ENCODE peak calls at places on chromosomes 11 and 22, in four cellular contexts. One of them, this sample, is unnamed.

GRCh38 chr11:116641561-116642045 is 131.2 kb downstream of the BUD13 start:
- DNase-seq in cardiac muscle cell: peak; percentile 37
- DNase-seq in transverse colon: peak; percentile 41
- DNase-seq in HFF-Myc: no peak
- DNase-seq in this sample: no peak

GRCh38 chr22:19644314-19645223 is 69.7 kb upstream of the SEPTIN5 start:
- DNase-seq in cardiac muscle cell: no peak
- DNase-seq in transverse colon: no peak
- DNase-seq in HFF-Myc: no peak
- DNase-seq in this sample: no peak

GRCh38 chr11:68890490-68891231 is 13.0 kb downstream of the MRPL21 start:
- DNase-seq in cardiac muscle cell: peak; percentile 80
- DNase-seq in transverse colon: peak; percentile 28
- DNase-seq in HFF-Myc: peak; percentile 81
- DNase-seq in this sample: peak; percentile 33

GRCh38 chr11:115477410-115477809 is 26.8 kb downstream of the CADM1 start:
- DNase-seq in cardiac muscle cell: no peak
- DNase-seq in transverse colon: no peak
- DNase-seq in HFF-Myc: no peak
- DNase-seq in this sample: no peak

GRCh38 chr11:72250661-72251465 is 6.9 kb upstream of the PHOX2A start:
- DNase-seq in cardiac muscle cell: no peak
- DNase-seq in transverse colon: no peak
- DNase-seq in HFF-Myc: no peak
- DNase-seq in this sample: no peak

GRCh38 chr11:73875840-73876239 is 806 bp downstream of the COA4 start:
- DNase-seq in cardiac muscle cell: no peak
- DNase-seq in transverse colon: no peak
- DNase-seq in HFF-Myc: no peak
- DNase-seq in this sample: no peak

GRCh38 chr22:32926600-32926999 is 125.1 kb downstream of the TIMP3 start:
- DNase-seq in cardiac muscle cell: peak; percentile 58
- DNase-seq in transverse colon: no peak
- DNase-seq in HFF-Myc: peak; percentile 33
- DNase-seq in this sample: no peak

GRCh38 chr11:62048101-62048500 is 75.7 kb upstream of the INCENP start:
- DNase-seq in cardiac muscle cell: no peak
- DNase-seq in transverse colon: no peak
- DNase-seq in HFF-Myc: no peak
- DNase-seq in this sample: no peak

GRCh38 chr22:45648320-45649070 is 23.1 kb upstream of the ATXN10 start:
- DNase-seq in cardiac muscle cell: no peak
- DNase-seq in transverse colon: no peak
- DNase-seq in HFF-Myc: no peak
- DNase-seq in this sample: no peak

GRCh38 chr22:24357547-24357946 is 69.9 kb upstream of the ADORA2A start:
- DNase-seq in cardiac muscle cell: no peak
- DNase-seq in transverse colon: no peak
- DNase-seq in HFF-Myc: no peak
- DNase-seq in this sample: no peak
- H3K4me3 ChIP-seq in cardiac muscle cell: no peak overlapping the region
- H3K4me3 ChIP-seq in transverse colon: no peak overlapping the region
- H3K4me3 ChIP-seq in HFF-Myc: no peak overlapping the region
- H3K4me3 ChIP-seq in this sample: no peak overlapping the region

DNA sequence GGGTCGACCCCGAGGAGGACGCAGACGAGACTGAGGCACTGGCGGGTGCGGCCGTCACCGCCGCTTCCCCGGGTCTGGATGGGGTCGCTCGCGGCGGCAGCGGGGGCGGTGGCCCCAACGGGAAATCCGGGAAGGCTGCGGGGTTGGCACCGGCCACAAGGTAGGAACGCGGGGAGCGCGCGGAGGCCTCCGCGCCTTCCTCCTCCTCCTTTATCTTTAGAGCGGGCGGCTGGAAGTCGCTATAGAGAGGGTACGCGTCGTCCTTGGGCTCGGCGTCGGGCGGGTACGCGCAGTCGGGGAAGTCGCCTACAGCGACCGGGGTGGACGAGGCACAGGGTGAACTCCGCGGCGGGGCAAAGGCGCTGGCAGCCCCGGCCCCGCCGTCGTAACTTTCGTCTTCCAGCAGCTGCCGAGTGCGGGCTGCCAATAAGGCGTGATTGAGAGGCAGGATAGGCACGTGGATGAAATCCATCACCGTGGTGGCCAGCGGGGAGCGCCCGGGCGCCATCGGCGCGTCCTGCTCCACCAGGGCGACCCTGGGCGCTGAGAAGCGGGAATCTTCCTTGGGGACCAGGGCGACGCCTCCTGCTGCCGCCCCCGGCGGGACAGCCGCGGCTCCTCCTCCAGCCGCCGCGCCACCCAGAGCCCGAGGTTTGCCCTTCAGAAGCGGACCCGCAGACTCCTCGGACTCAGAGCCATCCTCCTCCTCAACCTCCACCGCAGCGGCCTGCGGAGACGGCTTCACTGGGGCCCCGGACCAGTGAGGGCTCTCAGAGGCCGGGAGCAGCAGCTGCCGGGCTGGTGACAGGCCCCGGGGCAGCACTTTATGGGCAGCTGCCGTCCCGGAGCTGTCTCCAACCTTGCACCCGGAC is 1.7 kb downstream of the PGR start:
- DNase-seq in cardiac muscle cell: no peak
- DNase-seq in transverse colon: peak; percentile 28
- DNase-seq in HFF-Myc: no peak
- DNase-seq in this sample: no peak
- H3K4me3 ChIP-seq in cardiac muscle cell: peak overlapping the region; percentile 40
- H3K4me3 ChIP-seq in transverse colon: peak overlapping the region; percentile 16
- H3K4me3 ChIP-seq in HFF-Myc: no peak overlapping the region
- H3K4me3 ChIP-seq in this sample: peak overlapping the region; percentile 3

GRCh38 chr11:117817213-117818035 is 7.1 kb downstream of the FXYD2 start:
- DNase-seq in cardiac muscle cell: peak; percentile 83
- DNase-seq in transverse colon: peak; percentile 88
- DNase-seq in HFF-Myc: peak; percentile 62
- DNase-seq in this sample: peak; percentile 23

GRCh38 chr11:117815262-117815803 is 9.2 kb downstream of the FXYD2 start:
- DNase-seq in cardiac muscle cell: no peak
- DNase-seq in transverse colon: peak; percentile 55
- DNase-seq in HFF-Myc: no peak
- DNase-seq in this sample: no peak

GRCh38 chr11:117816151-117816741 is 8.3 kb downstream of the FXYD2 start:
- DNase-seq in cardiac muscle cell: peak; percentile 30
- DNase-seq in transverse colon: no peak
- DNase-seq in HFF-Myc: no peak
- DNase-seq in this sample: no peak

GRCh38 chr11:117818036-117818858 is 6.3 kb downstream of the FXYD2 start:
- DNase-seq in cardiac muscle cell: no peak
- DNase-seq in transverse colon: no peak
- DNase-seq in HFF-Myc: no peak
- DNase-seq in this sample: no peak

DNA sequence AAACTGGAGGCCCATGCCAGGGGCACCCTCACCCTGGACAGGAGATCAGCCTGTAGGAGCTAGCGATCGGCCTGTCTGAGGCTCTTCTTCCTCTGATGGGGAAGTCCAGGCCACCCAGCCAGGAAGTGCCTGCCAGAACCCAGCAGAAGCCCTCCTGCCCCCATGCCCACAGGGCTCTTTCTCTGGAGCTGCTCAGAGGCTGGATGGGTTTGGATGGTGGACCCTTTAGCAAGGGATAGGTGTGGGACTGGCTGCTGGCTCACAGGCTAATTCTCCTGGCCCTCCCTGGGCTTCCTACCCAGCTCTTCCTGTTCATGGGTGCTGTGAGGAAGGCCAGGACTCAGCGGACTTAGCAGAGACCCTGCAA is 7.7 kb downstream of the FXYD2 start:
- DNase-seq in cardiac muscle cell: no peak
- DNase-seq in transverse colon: no peak
- DNase-seq in HFF-Myc: no peak
- DNase-seq in this sample: no peak
- H3K4me3 ChIP-seq in cardiac muscle cell: no peak overlapping the region
- H3K4me3 ChIP-seq in transverse colon: no peak overlapping the region
- H3K4me3 ChIP-seq in HFF-Myc: no peak overlapping the region
- H3K4me3 ChIP-seq in this sample: no peak overlapping the region

DNA sequence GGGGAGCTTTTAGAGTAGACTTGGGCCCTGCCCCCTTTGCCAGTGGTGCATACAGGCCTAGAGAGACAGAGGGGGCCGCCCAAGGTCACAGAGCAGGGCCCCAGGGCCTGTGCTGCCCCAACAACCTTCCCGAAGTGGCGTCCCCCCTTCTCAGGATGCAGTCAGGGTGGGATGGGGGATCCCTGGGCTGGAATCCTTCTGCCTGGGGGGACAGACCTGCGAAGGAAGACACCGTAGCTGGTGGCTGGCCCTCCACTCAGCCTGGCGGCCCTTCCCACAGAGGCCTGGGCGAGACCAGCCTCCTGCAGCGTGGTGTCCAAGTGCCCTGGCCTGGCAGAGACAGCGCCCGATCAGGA is 14.4 kb upstream of the EHD1 start:
- DNase-seq in cardiac muscle cell: no peak
- DNase-seq in transverse colon: no peak
- DNase-seq in HFF-Myc: no peak
- DNase-seq in this sample: no peak
- H3K4me3 ChIP-seq in cardiac muscle cell: no peak overlapping the region
- H3K4me3 ChIP-seq in transverse colon: peak overlapping the region; percentile 21
- H3K4me3 ChIP-seq in HFF-Myc: no peak overlapping the region
- H3K4me3 ChIP-seq in this sample: no peak overlapping the region